ENCODE peak calls at places on chromosomes 7 and 10, in five cellular contexts. One of them, this sample, is unnamed.

GRCh38 chr7:128921866-128922440 is 11.4 kb upstream of the KCP start:
- DNase-seq in neural progenitor cell: no peak
- DNase-seq in lower lobe of right lung: no peak
- DNase-seq in astrocyte of the spinal cord: no peak
- DNase-seq in GM23338: no peak
- DNase-seq in this sample: no peak

GRCh38 chr7:21305455-21306235 is 122.2 kb upstream of the SP4 start:
- DNase-seq in lower lobe of right lung: no peak
- DNase-seq in astrocyte of the spinal cord: no peak
- DNase-seq in GM23338: no peak
- DNase-seq in neural progenitor cell: no peak
- DNase-seq in this sample: no peak

GRCh38 chr7:87507446-87507845 is 32.0 kb upstream of the ABCB4 start:
- DNase-seq in GM23338: peak; percentile 51
- DNase-seq in astrocyte of the spinal cord: no peak
- DNase-seq in neural progenitor cell: peak; percentile 46
- DNase-seq in lower lobe of right lung: no peak
- DNase-seq in this sample: no peak

GRCh38 chr10:43452356-43452914 is 15.5 kb downstream of the ZNF487 start:
- DNase-seq in astrocyte of the spinal cord: no peak
- DNase-seq in GM23338: no peak
- DNase-seq in neural progenitor cell: no peak
- DNase-seq in lower lobe of right lung: no peak
- DNase-seq in this sample: no peak

GRCh38 chr7:17535776-17536175 is 237.3 kb downstream of the AHR start:
- DNase-seq in GM23338: no peak
- DNase-seq in neural progenitor cell: no peak
- DNase-seq in lower lobe of right lung: no peak
- DNase-seq in astrocyte of the spinal cord: no peak
- DNase-seq in this sample: no peak

GRCh38 chr10:28060031-28060607 is 61.2 kb upstream of the ODAD2 start:
- DNase-seq in GM23338: no peak
- DNase-seq in lower lobe of right lung: no peak
- DNase-seq in astrocyte of the spinal cord: no peak
- DNase-seq in neural progenitor cell: no peak
- DNase-seq in this sample: no peak

GRCh38 chr7:100584677-100585510 is 1.0 kb downstream of the LRCH4 start:
- DNase-seq in astrocyte of the spinal cord: peak; percentile 66
- DNase-seq in GM23338: peak; percentile 80
- DNase-seq in neural progenitor cell: peak; percentile 91
- DNase-seq in lower lobe of right lung: peak; percentile 59
- DNase-seq in this sample: no peak

GRCh38 chr10:72315054-72315453 is 39.7 kb downstream of the DNAJB12 start:
- DNase-seq in lower lobe of right lung: no peak
- DNase-seq in GM23338: peak; percentile 78
- DNase-seq in neural progenitor cell: peak; percentile 38
- DNase-seq in astrocyte of the spinal cord: no peak
- DNase-seq in this sample: no peak

GRCh38 chr10:3919676-3920308 is 134.8 kb upstream of the KLF6 start:
- DNase-seq in neural progenitor cell: no peak
- DNase-seq in lower lobe of right lung: no peak
- DNase-seq in GM23338: no peak
- DNase-seq in astrocyte of the spinal cord: no peak
- DNase-seq in this sample: no peak

GRCh38 chr7:106418094-106418493 is 133.3 kb upstream of the NAMPT start:
- DNase-seq in lower lobe of right lung: no peak
- DNase-seq in astrocyte of the spinal cord: no peak
- DNase-seq in GM23338: no peak
- DNase-seq in neural progenitor cell: no peak
- DNase-seq in this sample: peak; percentile 4

GRCh38 chr10:58415757-58416156 is 30.5 kb downstream of the TFAM start:
- DNase-seq in astrocyte of the spinal cord: no peak
- DNase-seq in neural progenitor cell: no peak
- DNase-seq in lower lobe of right lung: no peak
- DNase-seq in GM23338: no peak
- DNase-seq in this sample: no peak

GRCh38 chr10:58409956-58410610 is 24.9 kb downstream of the TFAM start:
- DNase-seq in astrocyte of the spinal cord: no peak
- DNase-seq in GM23338: no peak
- DNase-seq in lower lobe of right lung: no peak
- DNase-seq in neural progenitor cell: no peak
- DNase-seq in this sample: no peak

GRCh38 chr10:58414270-58415041 is 29.2 kb downstream of the TFAM start:
- DNase-seq in astrocyte of the spinal cord: peak; percentile 85
- DNase-seq in lower lobe of right lung: no peak
- DNase-seq in GM23338: peak; percentile 54
- DNase-seq in neural progenitor cell: peak; percentile 18
- DNase-seq in this sample: peak; percentile 83

DNA sequence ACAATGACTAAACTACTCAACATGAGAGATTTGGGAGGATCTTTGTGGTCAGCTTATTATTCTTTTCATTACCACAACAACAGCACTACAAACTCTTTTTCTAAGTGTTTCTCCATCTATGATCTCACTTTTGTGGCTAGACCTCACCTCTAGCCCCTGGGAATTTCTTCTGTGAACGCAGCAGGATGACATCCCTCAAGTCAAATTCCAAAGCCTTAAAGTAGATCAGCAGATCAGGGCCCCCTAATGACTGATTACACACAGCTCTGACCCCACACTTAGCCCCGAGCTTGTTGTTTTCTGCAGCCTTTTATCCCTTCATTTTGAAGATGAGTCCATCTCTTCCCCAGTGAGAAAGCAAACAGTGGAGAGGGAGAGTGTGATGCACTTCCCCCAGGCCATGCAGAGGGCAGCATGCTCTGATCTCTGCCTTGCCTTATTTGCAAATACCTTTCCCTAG is 27.3 kb downstream of the TFAM start:
- DNase-seq in astrocyte of the spinal cord: peak; percentile 96
- DNase-seq in lower lobe of right lung: no peak
- DNase-seq in GM23338: peak; percentile 36
- DNase-seq in neural progenitor cell: peak; percentile 38
- DNase-seq in this sample: peak; percentile 92
- TF ChIP-seq CTCF in astrocyte of the spinal cord: peak; percentile 18
- TF ChIP-seq CTCF in lower lobe of right lung: no peak
- TF ChIP-seq CTCF in GM23338: peak; percentile 51
- TF ChIP-seq CTCF in neural progenitor cell: no peak
- TF ChIP-seq CTCF in this sample: peak; percentile 29

GRCh38 chr10:5840314-5841307 is 27.4 kb upstream of the GDI2 start:
- DNase-seq in astrocyte of the spinal cord: peak; percentile 43
- DNase-seq in neural progenitor cell: peak; percentile 16
- DNase-seq in lower lobe of right lung: no peak
- DNase-seq in GM23338: no peak
- DNase-seq in this sample: no peak
- H3K4me3 ChIP-seq in astrocyte of the spinal cord: no peak overlapping the region
- H3K4me3 ChIP-seq in neural progenitor cell: no peak overlapping the region
- H3K4me3 ChIP-seq in lower lobe of right lung: no peak overlapping the region
- H3K4me3 ChIP-seq in GM23338: no peak overlapping the region
- H3K4me3 ChIP-seq in this sample: no peak overlapping the region

DNA sequence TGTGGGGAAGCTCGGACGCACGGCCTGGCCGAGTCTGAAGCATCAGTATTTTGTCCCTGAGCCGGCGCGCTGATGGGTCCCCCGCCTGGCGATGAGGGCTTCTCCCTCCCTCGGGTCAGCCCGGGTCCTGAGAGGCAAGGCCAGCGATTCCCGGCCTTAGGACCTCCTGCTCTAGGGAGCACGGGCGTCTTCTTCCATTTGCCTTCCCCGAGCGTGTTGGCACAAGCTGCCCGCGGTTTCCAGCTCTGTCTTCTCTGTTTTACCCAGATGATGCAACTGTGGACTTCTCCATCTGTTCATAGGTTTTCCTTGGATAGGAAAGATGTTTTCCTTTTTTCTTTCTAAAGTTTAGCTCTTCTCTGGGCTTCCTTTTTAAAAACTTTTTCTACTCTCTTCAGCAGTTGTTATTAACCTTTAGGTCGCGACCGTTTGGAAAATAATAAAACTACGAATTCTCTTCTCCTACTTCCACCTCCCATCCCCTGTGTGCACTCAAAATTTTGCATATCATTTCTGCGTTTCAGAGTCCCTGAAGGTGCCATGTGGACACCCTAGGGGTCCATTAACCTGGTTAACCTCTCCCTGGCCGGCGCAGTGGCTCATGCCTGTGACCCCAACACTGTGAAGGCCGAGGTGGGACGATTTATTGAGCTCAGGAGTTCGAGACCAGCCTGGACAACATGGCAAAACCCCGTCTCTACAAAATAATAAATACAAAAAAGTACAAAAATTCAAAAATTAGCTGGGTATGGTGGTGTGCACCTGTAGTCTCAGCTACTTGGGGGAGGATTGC is 1.4 kb upstream of the SLC25A28 start:
- DNase-seq in GM23338: no peak
- DNase-seq in lower lobe of right lung: no peak
- DNase-seq in astrocyte of the spinal cord: no peak
- DNase-seq in neural progenitor cell: no peak
- DNase-seq in this sample: no peak
- TF ChIP-seq CTCF in GM23338: no peak
- TF ChIP-seq CTCF in lower lobe of right lung: no peak
- TF ChIP-seq CTCF in astrocyte of the spinal cord: no peak
- TF ChIP-seq CTCF in neural progenitor cell: no peak
- TF ChIP-seq CTCF in this sample: no peak

DNA sequence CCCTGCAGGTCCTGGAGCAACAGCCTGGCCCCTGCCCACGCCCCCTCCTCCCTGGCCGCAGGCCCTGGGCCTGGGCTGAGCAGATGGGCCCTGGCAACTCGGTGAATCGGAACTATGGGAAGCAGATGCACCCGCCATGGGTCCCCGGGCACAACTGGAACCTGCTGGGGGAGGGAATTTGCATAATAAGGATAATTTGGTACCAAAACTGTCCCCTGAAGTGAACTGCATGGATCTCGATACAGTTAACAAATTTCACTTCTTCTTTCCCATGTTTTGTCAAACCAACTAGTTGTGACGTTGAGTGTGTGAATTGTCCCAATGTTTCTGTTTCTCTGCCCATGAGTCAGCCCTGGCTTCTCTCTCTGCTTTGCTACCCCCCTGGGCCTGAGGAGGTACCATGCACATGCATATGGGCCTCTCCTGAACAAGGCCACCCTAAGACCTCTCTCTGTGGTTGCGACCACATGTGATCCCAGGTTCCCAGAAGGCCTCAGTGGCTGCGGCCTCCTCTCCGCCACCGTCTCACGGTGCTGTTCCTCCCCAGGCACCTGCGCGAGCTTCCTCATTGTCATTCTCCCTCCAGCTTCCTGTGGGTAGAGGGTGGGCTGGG is 40.2 kb downstream of the FIGNL1 start:
- DNase-seq in astrocyte of the spinal cord: no peak
- DNase-seq in GM23338: no peak
- DNase-seq in neural progenitor cell: no peak
- DNase-seq in lower lobe of right lung: no peak
- DNase-seq in this sample: no peak
- H3K4me3 ChIP-seq in astrocyte of the spinal cord: no peak overlapping the region
- H3K4me3 ChIP-seq in GM23338: no peak overlapping the region
- H3K4me3 ChIP-seq in neural progenitor cell: no peak overlapping the region
- H3K4me3 ChIP-seq in lower lobe of right lung: no peak overlapping the region
- H3K4me3 ChIP-seq in this sample: no peak overlapping the region

DNA sequence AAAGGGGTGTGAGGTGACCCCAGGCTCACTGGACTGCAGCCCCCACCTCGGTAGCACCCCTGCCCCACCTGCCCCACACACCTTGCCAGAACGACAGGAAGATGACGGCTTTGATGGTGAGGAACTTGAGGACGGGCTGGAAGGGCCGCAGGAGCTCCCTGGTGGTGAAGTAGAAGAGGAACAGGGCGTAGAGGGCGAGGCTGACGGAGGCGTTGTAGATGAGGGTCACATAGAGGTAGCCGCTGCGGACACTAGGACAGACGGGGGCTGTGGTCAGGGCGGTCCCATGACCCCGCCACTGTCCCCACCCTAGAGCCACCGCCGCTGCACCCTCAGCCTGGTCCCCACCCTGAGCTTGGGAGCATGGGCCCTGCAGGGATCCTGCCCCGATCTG is 7.6 kb downstream of the TMEM184A start:
- DNase-seq in neural progenitor cell: no peak
- DNase-seq in astrocyte of the spinal cord: no peak
- DNase-seq in GM23338: no peak
- DNase-seq in lower lobe of right lung: no peak
- DNase-seq in this sample: no peak
- TF ChIP-seq CTCF in neural progenitor cell: no peak
- TF ChIP-seq CTCF in astrocyte of the spinal cord: no peak
- TF ChIP-seq CTCF in GM23338: peak; percentile 22
- TF ChIP-seq CTCF in lower lobe of right lung: no peak
- TF ChIP-seq CTCF in this sample: peak; percentile 15

GRCh38 chr10:22617516-22617915 is 96.9 kb downstream of the PIP4K2A start:
- DNase-seq in GM23338: no peak
- DNase-seq in lower lobe of right lung: no peak
- DNase-seq in astrocyte of the spinal cord: no peak
- DNase-seq in neural progenitor cell: no peak
- DNase-seq in this sample: no peak
- H3K4me3 ChIP-seq in GM23338: no peak overlapping the region
- H3K4me3 ChIP-seq in lower lobe of right lung: no peak overlapping the region
- H3K4me3 ChIP-seq in astrocyte of the spinal cord: no peak overlapping the region
- H3K4me3 ChIP-seq in neural progenitor cell: no peak overlapping the region
- H3K4me3 ChIP-seq in this sample: no peak overlapping the region

GRCh38 chr7:95718556-95719410 is 53.6 kb upstream of the DYNC1I1 start:
- DNase-seq in lower lobe of right lung: no peak
- DNase-seq in GM23338: peak; percentile 11
- DNase-seq in astrocyte of the spinal cord: peak; percentile 36
- DNase-seq in neural progenitor cell: no peak
- DNase-seq in this sample: no peak
- TF ChIP-seq CTCF in lower lobe of right lung: peak; percentile 22
- TF ChIP-seq CTCF in GM23338: peak; percentile 50
- TF ChIP-seq CTCF in astrocyte of the spinal cord: peak; percentile 48
- TF ChIP-seq CTCF in neural progenitor cell: peak; percentile 50
- TF ChIP-seq CTCF in this sample: peak; percentile 37

GRCh38 chr7:35780070-35780469 is 20.8 kb upstream of the SEPTIN7 start:
- DNase-seq in astrocyte of the spinal cord: no peak
- DNase-seq in lower lobe of right lung: no peak
- DNase-seq in GM23338: no peak
- DNase-seq in neural progenitor cell: no peak
- DNase-seq in this sample: no peak

GRCh38 chr7:35777121-35777520 is 23.7 kb upstream of the SEPTIN7 start:
- DNase-seq in lower lobe of right lung: no peak
- DNase-seq in astrocyte of the spinal cord: no peak
- DNase-seq in neural progenitor cell: no peak
- DNase-seq in GM23338: no peak
- DNase-seq in this sample: no peak

GRCh38 chr7:35773994-35774393 is 26.9 kb upstream of the SEPTIN7 start:
- DNase-seq in astrocyte of the spinal cord: no peak
- DNase-seq in GM23338: no peak
- DNase-seq in neural progenitor cell: no peak
- DNase-seq in lower lobe of right lung: no peak
- DNase-seq in this sample: no peak

GRCh38 chr7:35781200-35781701 is 19.6 kb upstream of the SEPTIN7 start:
- DNase-seq in lower lobe of right lung: no peak
- DNase-seq in astrocyte of the spinal cord: no peak
- DNase-seq in neural progenitor cell: no peak
- DNase-seq in GM23338: no peak
- DNase-seq in this sample: no peak

GRCh38 chr7:35776686-35777085 is 24.2 kb upstream of the SEPTIN7 start:
- DNase-seq in astrocyte of the spinal cord: no peak
- DNase-seq in lower lobe of right lung: no peak
- DNase-seq in neural progenitor cell: no peak
- DNase-seq in GM23338: no peak
- DNase-seq in this sample: no peak
- H3K4me3 ChIP-seq in astrocyte of the spinal cord: no peak overlapping the region
- H3K4me3 ChIP-seq in lower lobe of right lung: no peak overlapping the region
- H3K4me3 ChIP-seq in neural progenitor cell: no peak overlapping the region
- H3K4me3 ChIP-seq in GM23338: no peak overlapping the region
- H3K4me3 ChIP-seq in this sample: no peak overlapping the region